ENCODE peak calls at places on chromosome 14, in eight cellular contexts. K is AG08396, H is GM23338, N is BE2C, P is NCI-H1694 treated with DMSO at 0.1 percent for 48 hours, J is kidney, D is endothelial cell, V is pancreas. A is an unnamed sample.

GRCh38 chr14:103923863-103924262 is 4.4 kb upstream of the TDRD9 start:
- DNase-seq in V (no peak), P (no peak), N (peak; percentile 90), H (no peak), K (no peak), J (no peak), D (peak; percentile 81), A (peak; percentile 19)

GRCh38 chr14:76245097-76245496 is 93.4 kb downstream of the GPATCH2L start:
- DNase-seq in N (no peak), D (no peak), K (no peak), P (no peak), V (no peak), J (no peak), H (no peak), A (no peak)

GRCh38 chr14:58865520-58866281 is 227.9 kb downstream of the DACT1 start:
- DNase-seq in K (no peak), H (no peak), P (no peak), D (no peak), V (no peak), N (no peak), J (no peak), A (no peak)

GRCh38 chr14:66009104-66009503 is 477.1 kb upstream of the CCDC196 start:
- DNase-seq in D (no peak), V (no peak), N (no peak), J (no peak), P (no peak), K (peak; percentile 53), H (peak; percentile 3), A (no peak)

GRCh38 chr14:91892918-91893527 is 25.7 kb upstream of the TC2N start:
- DNase-seq in V (no peak), H (peak; percentile 83), K (no peak), J (peak; percentile 20), P (peak; percentile 32), D (peak; percentile 58), N (peak; percentile 43), A (no peak)

GRCh38 chr14:25250516-25250915 is 200.6 kb upstream of the STXBP6 start:
- DNase-seq in N (no peak), H (no peak), K (no peak), V (no peak), J (no peak), P (no peak), D (no peak), A (no peak)

GRCh38 chr14:65787461-65787860 is 374.9 kb downstream of the FUT8 start:
- DNase-seq in V (no peak), N (no peak), D (no peak), P (no peak), K (no peak), H (no peak), J (no peak), A (no peak)

GRCh38 chr14:26621807-26622560 is 24.2 kb upstream of the NOVA1 start:
- DNase-seq in H (no peak), P (no peak), D (no peak), K (no peak), V (no peak), J (no peak), N (no peak), A (no peak)

GRCh38 chr14:96051231-96051630 is 12.1 kb downstream of the C14orf132 start:
- DNase-seq in K (no peak), D (no peak), P (no peak), V (no peak), J (no peak), H (no peak), N (no peak), A (no peak)

GRCh38 chr14:95507174-95507573 is 9.3 kb downstream of the SYNE3 start:
- DNase-seq in V (peak; percentile 64), H (no peak), J (no peak), N (peak; percentile 76), P (no peak), K (peak; percentile 91), D (no peak), A (no peak)

GRCh38 chr14:68470361-68470760 is 322.5 kb downstream of the ZFP36L1 start:
- DNase-seq in J (no peak), P (no peak), V (no peak), K (no peak), N (no peak), H (no peak), D (no peak), A (no peak)